ENCODE peak calls at places on chromosomes 12 and 14, in six cellular contexts. K, N, M, W, B and J are unnamed samples.
A peak's percentile ranks its signal among the peaks of the same experiment; 100 is the strongest.

GRCh38 chr12:10392394-10392930 is 2.6 kb upstream of the KLRK1 start:
- DNase-seq in M (no peak), B (no peak), W (peak; percentile 69), K (no peak), N (peak; percentile 96), J (peak; percentile 38)

GRCh38 chr12:49891476-49891875 is 12.2 kb downstream of the FAIM2 start:
- DNase-seq in N (no peak), B (no peak), K (no peak), W (no peak), M (no peak), J (no peak)

GRCh38 chr12:26488339-26488738 is 293.0 kb downstream of the SSPN start:
- DNase-seq in M (no peak), K (no peak), N (no peak), B (peak; percentile 34), W (no peak), J (no peak)

GRCh38 chr12:90905691-90906370 is 49.1 kb downstream of the CCER1 start:
- DNase-seq in N (peak; percentile 21), W (no peak), B (no peak), M (no peak), K (no peak), J (no peak)

GRCh38 chr12:99154983-99155336 is 492.6 kb upstream of the GARIN6 start:
- DNase-seq in M (no peak), N (no peak), W (no peak), K (no peak), B (no peak), J (no peak)

GRCh38 chr12:76762556-76762955 is 1.4 kb upstream of the ZDHHC17 start:
- DNase-seq in B (peak; percentile 89), W (no peak), K (no peak), N (no peak), M (no peak), J (no peak)

GRCh38 chr14:60485600-60486251 is at the start of gene C14orf39:
- DNase-seq in K (peak; percentile 45), M (no peak), W (no peak), N (peak; percentile 27), B (peak; percentile 78), J (no peak)

GRCh38 chr14:101857226-101857625 is 95.7 kb downstream of the PPP2R5C start:
- DNase-seq in M (no peak), W (peak; percentile 42), N (no peak), K (no peak), B (no peak), J (no peak)

GRCh38 chr14:95870772-95871171 is 5.9 kb upstream of the TUNAR start:
- DNase-seq in B (no peak), M (no peak), W (no peak), N (no peak), K (no peak), J (no peak)

GRCh38 chr14:37150414-37150813 is 22.0 kb downstream of the SLC25A21 start:
- DNase-seq in W (peak; percentile 50), M (no peak), K (no peak), B (peak; percentile 48), N (peak; percentile 51), J (peak; percentile 15)

GRCh38 chr14:30445394-30445793 is 113.6 kb upstream of the G2E3 start:
- DNase-seq in K (no peak), B (peak; percentile 40), N (no peak), W (no peak), M (no peak), J (no peak)

GRCh38 chr12:125983784-125984510 is 918.7 kb downstream of the AACS start:
- DNase-seq in N (no peak), K (no peak), W (no peak), M (no peak), B (peak; percentile 94), J (peak; percentile 38)
- TF ChIP-seq CTCF in N (no peak), K (no peak), W (no peak), M (no peak), B (peak; percentile 6), J (no peak)

GRCh38 chr12:14937689-14938088 is 648 bp downstream of the ERP27 start:
- DNase-seq in W (no peak), N (no peak), M (no peak), K (no peak), B (no peak), J (no peak)
- TF ChIP-seq CTCF in W (no peak), N (peak; percentile 15), M (no peak), K (peak; percentile 23), B (no peak), J (peak; percentile 22)

DNA sequence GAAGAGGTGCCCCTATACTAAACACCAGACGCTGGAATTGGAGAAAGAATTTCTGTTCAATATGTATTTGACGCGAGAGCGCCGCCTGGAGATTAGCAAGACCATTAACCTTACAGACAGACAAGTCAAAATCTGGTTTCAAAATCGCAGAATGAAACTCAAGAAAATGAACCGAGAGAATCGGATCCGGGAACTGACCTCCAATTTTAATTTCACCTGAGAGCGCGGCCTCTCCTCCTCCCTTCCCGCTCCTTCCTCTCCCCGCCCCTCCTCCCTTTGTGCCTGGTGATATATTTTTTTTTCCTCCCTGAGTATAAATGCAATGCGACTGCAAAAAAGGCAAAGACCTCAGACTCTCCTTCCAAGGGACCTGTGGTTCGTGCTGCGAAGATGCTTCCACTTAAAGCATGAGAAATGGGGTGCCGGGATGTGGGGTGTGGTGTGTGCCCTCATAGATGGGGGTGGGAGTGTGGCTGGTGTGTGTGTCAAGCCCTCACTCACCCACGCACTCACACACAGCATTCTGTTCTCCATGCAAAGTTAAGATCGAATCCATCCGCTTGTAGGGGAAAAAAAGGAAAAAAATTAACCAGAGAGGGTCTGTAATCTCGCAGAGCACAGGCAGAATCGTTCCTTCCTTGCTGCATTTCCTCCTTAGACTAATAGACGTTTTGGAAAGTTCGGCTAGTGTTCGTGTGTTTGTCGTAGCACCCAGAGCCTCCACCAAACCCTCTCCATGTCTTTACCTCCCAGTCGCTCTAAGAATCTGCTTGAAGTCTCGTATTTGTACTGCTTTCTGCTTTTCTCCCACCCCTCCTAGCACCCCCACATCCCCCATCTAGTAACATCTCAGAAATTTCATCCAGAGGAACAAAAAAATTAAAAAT is 4.5 kb downstream of the HOXC10 start:
- DNase-seq in W (peak; percentile 77), K (no peak), B (peak; percentile 71), M (no peak), N (peak; percentile 40), J (peak; percentile 55)
- TF ChIP-seq CTCF in W (peak; percentile 89), K (peak; percentile 65), B (peak; percentile 55), M (peak; percentile 16), N (peak; percentile 55), J (peak; percentile 70)

DNA sequence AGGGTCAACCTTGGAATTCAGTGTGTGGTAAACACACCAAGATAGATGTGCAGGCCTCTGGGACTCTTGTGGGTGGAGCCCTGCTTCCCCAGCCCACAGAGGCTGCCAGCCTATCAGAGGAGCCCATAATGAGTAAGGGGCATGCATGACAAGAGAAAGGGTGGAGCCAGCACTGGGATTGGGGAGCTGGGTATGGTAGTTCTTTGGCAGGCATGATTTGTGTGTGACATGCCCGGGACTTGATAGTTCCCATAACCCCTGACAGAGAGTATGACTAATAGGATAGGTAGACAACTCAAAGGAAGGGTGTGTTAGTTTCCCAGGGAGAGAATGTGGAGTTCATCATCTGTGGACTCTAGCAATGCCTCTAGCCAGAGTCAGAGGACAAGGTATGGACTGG is 143.0 kb downstream of the EMP1 start:
- DNase-seq in B (no peak), K (no peak), N (no peak), M (no peak), W (peak; percentile 86), J (peak; percentile 68)
- TF ChIP-seq CTCF in B (no peak), K (no peak), N (no peak), M (no peak), W (no peak), J (no peak)

GRCh38 chr12:53344487-53344823 is 8.3 kb upstream of the SP7 start:
- DNase-seq in B (no peak), K (no peak), M (no peak), N (no peak), W (no peak), J (no peak)

GRCh38 chr12:53345486-53346195 is 9.5 kb upstream of the SP7 start:
- DNase-seq in M (no peak), K (no peak), N (peak; percentile 61), B (no peak), W (no peak), J (no peak)

GRCh38 chr12:53343449-53343848 is 7.3 kb upstream of the SP7 start:
- DNase-seq in B (no peak), K (no peak), M (no peak), W (no peak), N (no peak), J (no peak)

GRCh38 chr12:53343978-53344377 is 7.8 kb upstream of the SP7 start:
- DNase-seq in B (no peak), W (no peak), N (no peak), K (no peak), M (no peak), J (no peak)

GRCh38 chr12:53344824-53345485 is 8.8 kb upstream of the SP7 start:
- DNase-seq in W (peak; percentile 76), N (peak; percentile 78), K (peak; percentile 70), M (no peak), B (peak; percentile 86), J (peak; percentile 69)
- TF ChIP-seq CTCF in W (peak; percentile 74), N (peak; percentile 74), K (peak; percentile 65), M (peak; percentile 67), B (peak; percentile 42), J (peak; percentile 43)

GRCh38 chr14:100616854-100617714 is 29.9 kb upstream of the BEGAIN start:
- DNase-seq in M (no peak), N (no peak), W (no peak), K (no peak), B (no peak), J (no peak)
- TF ChIP-seq CTCF in M (no peak), N (no peak), W (no peak), K (no peak), B (no peak), J (no peak)

DNA sequence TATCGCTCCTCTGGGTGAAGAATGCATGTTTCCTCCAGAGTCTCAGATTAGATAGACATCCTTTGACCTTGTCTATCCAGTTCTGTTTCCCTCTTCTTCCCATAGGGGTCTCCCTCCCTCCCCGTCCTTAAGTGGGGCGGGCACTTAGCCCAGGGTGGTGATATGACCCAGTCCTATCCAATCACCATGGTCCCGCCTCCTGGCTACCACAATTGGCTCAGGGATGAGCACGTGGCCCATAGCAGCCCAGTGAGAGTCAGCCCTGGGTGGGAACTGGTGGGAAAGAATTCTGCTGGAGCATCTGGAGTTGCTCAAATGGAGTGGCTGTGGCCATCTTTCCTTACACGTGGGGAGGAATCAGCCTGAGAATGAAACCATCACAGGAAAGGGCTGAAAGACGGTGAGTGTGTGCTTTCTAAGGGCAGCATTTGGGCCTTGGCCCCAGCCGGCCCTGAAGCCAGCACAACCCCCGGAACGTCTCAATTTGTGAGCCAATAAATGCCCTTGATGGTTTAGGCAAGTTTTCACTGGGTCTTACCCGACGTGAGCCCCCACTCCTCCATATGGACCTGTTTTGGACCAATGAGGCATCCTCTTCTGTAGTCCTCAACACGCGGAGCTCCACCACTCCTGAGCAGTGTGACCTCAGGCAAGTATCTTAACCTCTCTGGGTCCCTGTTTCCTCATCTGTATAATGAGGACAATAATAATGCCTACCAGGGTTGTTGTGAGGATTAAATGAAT is 14.3 kb upstream of the MLXIP start:
- DNase-seq in M (no peak), K (peak; percentile 59), B (peak; percentile 87), N (peak; percentile 98), W (peak; percentile 98), J (peak; percentile 66)
- TF ChIP-seq CTCF in M (no peak), K (peak; percentile 49), B (peak; percentile 52), N (peak; percentile 63), W (peak; percentile 18), J (peak; percentile 37)